ENCODE peak calls at places on chromosomes 6 and 20, in six cellular contexts. H, F, W, G, P and M are unnamed samples.

GRCh38 chr20:62742550-62742949 is 33.9 kb downstream of the NTSR1 start:
- DNase-seq in G (no peak), H (no peak), W (no peak), F (no peak), P (no peak), M (no peak)

GRCh38 chr6:151286192-151286591 is 46.4 kb downstream of the AKAP12 start:
- DNase-seq in G (peak; percentile 26), P (no peak), F (no peak), H (no peak), W (no peak), M (no peak)

GRCh38 chr6:43294536-43294935 is 3.5 kb upstream of the SLC22A7 start:
- DNase-seq in H (no peak), G (no peak), W (no peak), P (no peak), F (no peak), M (no peak)

GRCh38 chr6:100880149-100880900 is 804 bp downstream of the ASCC3 start:
- DNase-seq in G (no peak), W (peak; percentile 10), F (no peak), H (peak; percentile 20), P (no peak), M (no peak)

GRCh38 chr6:11271637-11272036 is 39.2 kb upstream of the NEDD9 start:
- DNase-seq in H (no peak), F (no peak), G (no peak), W (no peak), P (no peak), M (no peak)

GRCh38 chr6:157461000-157461915 is 80.3 kb downstream of the ZDHHC14 start:
- DNase-seq in W (no peak), H (peak; percentile 67), G (peak; percentile 90), P (no peak), F (no peak), M (no peak)

GRCh38 chr6:52650946-52651345 is 20.0 kb upstream of the TMEM14A start:
- DNase-seq in P (no peak), H (no peak), W (no peak), G (no peak), F (no peak), M (no peak)

GRCh38 chr6:121652223-121652622 is 216.8 kb downstream of the GJA1 start:
- DNase-seq in G (no peak), H (no peak), F (no peak), P (no peak), W (no peak), M (no peak)

GRCh38 chr6:20702366-20702765 is 168.1 kb downstream of the CDKAL1 start:
- DNase-seq in P (no peak), F (no peak), G (no peak), W (no peak), H (no peak), M (no peak)

GRCh38 chr6:36757206-36757605 is 59.6 kb downstream of the RAB44 start:
- DNase-seq in G (no peak), F (no peak), P (no peak), W (no peak), H (no peak), M (no peak)

GRCh38 chr6:158073776-158074175 is 92.1 kb downstream of the SYNJ2 start:
- DNase-seq in F (no peak), H (no peak), P (no peak), W (peak; percentile 59), G (no peak), M (no peak)

GRCh38 chr6:5657684-5658429 is 348.9 kb downstream of the NRN1 start:
- DNase-seq in P (no peak), F (no peak), H (no peak), W (no peak), G (no peak), M (no peak)

GRCh38 chr6:143177706-143178105 is 117.0 kb downstream of the AIG1 start:
- DNase-seq in P (no peak), W (no peak), F (no peak), G (no peak), H (no peak), M (no peak)

GRCh38 chr20:14544688-14545087 is 207.3 kb upstream of the FLRT3 start:
- DNase-seq in W (no peak), F (no peak), H (no peak), G (no peak), P (no peak), M (no peak)

GRCh38 chr6:170050591-170051041 is 240.3 kb downstream of the DLL1 start:
- DNase-seq in P (no peak), H (no peak), G (no peak), W (no peak), F (no peak), M (no peak)

GRCh38 chr6:42424906-42425474 is 26.7 kb downstream of the TRERF1 start:
- DNase-seq in W (no peak), H (peak; percentile 32), F (no peak), G (no peak), P (no peak), M (no peak)

GRCh38 chr20:61436674-61437279 is 184.7 kb downstream of the CDH4 start:
- DNase-seq in W (no peak), H (no peak), P (peak; percentile 96), G (no peak), F (no peak), M (peak; percentile 98)

GRCh38 chr20:3786126-3786484 is 435 bp downstream of the CENPB start:
- DNase-seq in W (peak; percentile 73), G (peak; percentile 59), P (no peak), F (no peak), H (no peak), M (no peak)

GRCh38 chr20:47274449-47275108 is 81.9 kb downstream of the ZMYND8 start:
- DNase-seq in G (peak; percentile 40), H (peak; percentile 71), P (no peak), W (no peak), F (peak; percentile 67), M (no peak)

GRCh38 chr20:64076061-64076997 is 3.0 kb downstream of the RGS19 start:
- DNase-seq in P (no peak), W (no peak), F (no peak), G (no peak), H (no peak), M (no peak)

GRCh38 chr6:33771342-33772113 is 17.4 kb downstream of the LEMD2 start:
- DNase-seq in H (no peak), W (peak; percentile 92), G (peak; percentile 87), F (peak; percentile 19), P (peak; percentile 86), M (no peak)

GRCh38 chr20:20977786-20978185 is 128.4 kb downstream of the LINC00237 start:
- DNase-seq in P (no peak), H (no peak), G (no peak), F (no peak), W (no peak), M (no peak)

GRCh38 chr6:164039954-164040375 is 625.4 kb downstream of the QKI start:
- DNase-seq in G (peak; percentile 91), H (no peak), P (no peak), W (no peak), F (no peak), M (no peak)

GRCh38 chr20:32960849-32961731 is 43.1 kb downstream of the SUN5 start:
- DNase-seq in H (no peak), G (no peak), W (peak; percentile 4), P (no peak), F (no peak), M (no peak)

GRCh38 chr6:27091661-27092315 is 155.7 kb upstream of the PRSS16 start:
- DNase-seq in F (peak; percentile 86), H (peak; percentile 66), G (peak; percentile 96), P (peak; percentile 38), W (peak; percentile 65), M (peak; percentile 27)

GRCh38 chr20:14775778-14776177 is 438.4 kb upstream of the FLRT3 start:
- DNase-seq in P (no peak), W (no peak), H (peak; percentile 64), G (no peak), F (peak; percentile 8), M (no peak)

GRCh38 chr6:3370361-3371221 is 86.3 kb downstream of the SLC22A23 start:
- DNase-seq in G (no peak), F (no peak), H (peak; percentile 91), P (no peak), W (no peak), M (no peak)

GRCh38 chr20:21136015-21136732 is 10.3 kb downstream of the KIZ start:
- DNase-seq in F (no peak), G (no peak), H (no peak), W (no peak), P (no peak), M (no peak)

GRCh38 chr20:37475258-37475657 is 45.8 kb upstream of the NNAT start:
- DNase-seq in H (no peak), F (no peak), W (no peak), G (no peak), P (no peak), M (no peak)

GRCh38 chr6:95856876-95857364 is 158.9 kb upstream of the FUT9 start:
- DNase-seq in H (peak; percentile 90), F (no peak), P (no peak), W (no peak), G (no peak), M (no peak)

GRCh38 chr6:48917233-48917632 is 545.8 kb downstream of the MMUT start:
- DNase-seq in F (no peak), H (no peak), G (no peak), W (no peak), P (no peak), M (no peak)
- TF ChIP-seq YY1 in F (no peak), H (no peak), G (no peak), W (no peak), P (no peak), M (no peak)

GRCh38 chr20:56285496-56285895 is 37.0 kb downstream of the MC3R start:
- DNase-seq in G (no peak), F (no peak), P (no peak), H (no peak), W (no peak), M (no peak)
- H3K9me3 ChIP-seq in G (no peaks in the 10 kb centered on the region), F (no peaks in the 10 kb centered on the region), P (peaks cover 69% of the 10 kb centered on the region), H (peaks cover 14% of the 10 kb centered on the region), W (no peaks in the 10 kb centered on the region), M (no peaks in the 10 kb centered on the region)

GRCh38 chr20:9258891-9259290 is 190.0 kb downstream of the PLCB4 start:
- DNase-seq in W (no peak), G (no peak), H (no peak), P (no peak), F (no peak), M (no peak)

GRCh38 chr20:9260027-9260426 is 191.1 kb downstream of the PLCB4 start:
- DNase-seq in P (no peak), H (no peak), G (no peak), W (no peak), F (no peak), M (no peak)

GRCh38 chr20:9261781-9262180 is 192.9 kb downstream of the PLCB4 start:
- DNase-seq in H (no peak), G (no peak), W (no peak), F (no peak), P (no peak), M (no peak)

DNA sequence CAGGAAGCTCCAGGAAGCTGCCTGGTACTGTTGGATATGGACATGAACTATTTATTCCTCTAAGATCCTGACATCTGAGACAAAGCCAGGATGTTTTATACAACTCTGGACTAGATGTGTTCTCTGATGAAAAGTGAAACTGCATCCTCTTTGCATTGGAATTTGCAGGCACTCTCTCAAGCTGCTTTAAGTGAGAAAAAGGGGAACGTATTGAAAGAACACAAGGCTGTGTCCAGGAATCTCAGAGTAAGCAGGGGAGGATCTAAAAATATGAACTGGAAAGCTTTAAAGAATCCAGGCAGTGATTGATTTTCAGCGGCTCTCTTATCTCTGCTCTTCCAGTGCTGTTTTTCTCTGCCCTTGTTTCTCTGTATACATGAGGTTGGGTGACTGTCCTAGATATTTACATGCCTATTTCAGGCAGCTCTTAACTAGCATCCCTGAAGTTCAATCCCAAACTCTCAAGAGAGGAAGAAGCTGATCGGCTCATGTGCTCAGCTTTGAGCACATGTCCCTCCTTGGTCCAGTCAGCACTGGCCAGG is 193.8 kb downstream of the PLCB4 start:
- DNase-seq in G (no peak), H (no peak), F (no peak), P (no peak), W (no peak), M (no peak)
- TF ChIP-seq YY1 in G (no peak), H (no peak), F (no peak), P (no peak), W (no peak), M (no peak)

GRCh38 chr20:58504566-58504965 is 10.6 kb downstream of the APCDD1L start:
- DNase-seq in W (no peak), H (no peak), P (no peak), F (no peak), G (no peak), M (no peak)
- H3K9me3 ChIP-seq in W (peaks cover 7% of the 10 kb centered on the region), H (peaks cover 44% of the 10 kb centered on the region), P (peaks cover 24% of the 10 kb centered on the region), F (no peaks in the 10 kb centered on the region), G (peaks cover 4% of the 10 kb centered on the region), M (peaks cover 36% of the 10 kb centered on the region)